ENCODE peak calls at places on chromosomes 4 and X, in five cellular contexts. H, B, U, V and F are unnamed samples.

GRCh38 chr4:139901516-139902327 is 236.1 kb downstream of the MGST2 start:
- DNase-seq in H (no peak), U (no peak), B (peak), V (no peak), F (no peak)

GRCh38 chr4:108141213-108142045 is 27.3 kb downstream of the LEF1 start:
- DNase-seq in B (peak), U (no peak), V (no peak), H (no peak), F (no peak)

GRCh38 chrX:124504106-124504983 is 158.0 kb downstream of the SH2D1A start:
- DNase-seq in U (no peak), B (no peak), H (no peak), V (no peak), F (no peak)

GRCh38 chrX:8743126-8743732 is 11.3 kb upstream of the ANOS1 start:
- DNase-seq in U (peak), V (peak), H (peak), B (peak), F (peak)

GRCh38 chr4:48913346-48913745 is 6.8 kb upstream of the OCIAD2 start:
- DNase-seq in V (no peak), B (no peak), U (no peak), H (peak), F (no peak)

GRCh38 chrX:47936940-47937317 is 66.9 kb downstream of the ZNF182 start:
- DNase-seq in U (no peak), V (no peak), B (no peak), H (no peak), F (no peak)

GRCh38 chr4:150332086-150332485 is 249.9 kb upstream of the MAB21L2 start:
- DNase-seq in V (no peak), H (no peak), U (no peak), B (no peak), F (no peak)

GRCh38 chrX:12955882-12956703 is 18.8 kb upstream of the TMSB4X start:
- DNase-seq in B (no peak), V (peak), U (peak), H (peak), F (peak)

GRCh38 chrX:15475486-15475885 is 17.6 kb downstream of the PIR start:
- DNase-seq in B (no peak), H (peak), U (no peak), V (no peak), F (no peak)

GRCh38 chr4:129972257-129972656 is 876.3 kb downstream of the C4orf33 start:
- DNase-seq in H (no peak), B (no peak), V (no peak), U (no peak), F (no peak)

GRCh38 chr4:153488006-153488718 is 22.0 kb downstream of the TMEM131L start:
- DNase-seq in V (peak), H (peak), B (no peak), U (no peak), F (no peak)

GRCh38 chr4:38757945-38758344 is 24.8 kb downstream of the TLR10 start:
- DNase-seq in H (no peak), V (no peak), B (no peak), U (no peak), F (no peak)

GRCh38 chrX:123731258-123731986 is 1.4 kb downstream of the THOC2 start:
- DNase-seq in V (no peak), B (peak), H (peak), U (no peak), F (no peak)

GRCh38 chrX:12771445-12772069 is 19.7 kb upstream of the PRPS2 start:
- DNase-seq in B (no peak), U (peak), H (peak), V (peak), F (no peak)

GRCh38 chr4:176123710-176124407 is 58.2 kb downstream of the WDR17 start:
- DNase-seq in H (peak), U (no peak), V (no peak), B (no peak), F (no peak)

GRCh38 chr4:40940764-40941163 is 191.0 kb downstream of the NSUN7 start:
- DNase-seq in H (no peak), B (no peak), V (no peak), U (no peak), F (no peak)

GRCh38 chrX:24229967-24230366 is 80.4 kb downstream of the ZFX start:
- DNase-seq in B (no peak), U (no peak), V (no peak), H (no peak), F (no peak)